ENCODE peak calls at places on chromosomes 1 and 21, in eight cellular contexts. O is activated CD4-positive, alpha-beta T cell treated with anti-CD3 and anti-CD28 coated beads for 48 hours; A is neural progenitor cell; F is activated gamma-delta T cell treated with Interleukin-2 at 50 U/mL for 16 hours; C is kidney tubule cell; Q is breast epithelium; S is coronary artery; B is AG09319. N is an unnamed sample.
A peak's percentile ranks its signal among the peaks of the same experiment; 100 is the strongest.

GRCh38 chr1:14617791-14618190 is 19.3 kb downstream of the KAZN start:
- DNase-seq in O (no peak), A (no peak), F (no peak), C (no peak), Q (no peak), S (no peak), B (no peak), N (no peak)

GRCh38 chr1:15207031-15207828 is 39.8 kb upstream of the FHAD1 start:
- DNase-seq in O (no peak), A (peak; percentile 41), F (no peak), C (no peak), Q (no peak), S (no peak), B (no peak), N (no peak)

GRCh38 chr1:165456114-165456513 is 11.2 kb upstream of the RXRG start:
- DNase-seq in O (no peak), A (no peak), F (no peak), C (no peak), Q (no peak), S (no peak), B (no peak), N (no peak)

GRCh38 chr1:116836099-116836498 is 73.6 kb upstream of the PTGFRN start:
- DNase-seq in O (no peak), A (no peak), F (no peak), C (no peak), Q (no peak), S (no peak), B (no peak), N (no peak)

GRCh38 chr1:32716312-32717126 is 13.9 kb upstream of the SYNC start:
- DNase-seq in O (peak; percentile 79), A (peak; percentile 86), F (no peak), C (peak; percentile 92), Q (peak; percentile 96), S (no peak), B (no peak), N (peak; percentile 13)

GRCh38 chr1:54716299-54717047 is 812 bp downstream of the TTC4 start:
- DNase-seq in O (peak; percentile 30), A (no peak), F (no peak), C (peak; percentile 74), Q (no peak), S (no peak), B (no peak), N (no peak)

GRCh38 chr1:70382682-70383081 is 28.2 kb upstream of the ANKRD13C start:
- DNase-seq in O (no peak), A (no peak), F (no peak), C (peak; percentile 33), Q (no peak), S (no peak), B (no peak), N (no peak)

GRCh38 chr1:23477359-23478144 is 6.4 kb downstream of the ASAP3 start:
- DNase-seq in O (no peak), A (no peak), F (no peak), C (peak; percentile 84), Q (peak; percentile 46), S (no peak), B (no peak), N (no peak)

GRCh38 chr21:29376556-29376955 is 77.8 kb downstream of the BACH1 start:
- DNase-seq in O (peak; percentile 67), A (peak; percentile 70), F (peak; percentile 45), C (peak; percentile 20), Q (no peak), S (no peak), B (no peak), N (peak; percentile 6)

GRCh38 chr1:86779308-86780191 is 75.2 kb downstream of the SH3GLB1 start:
- DNase-seq in O (no peak), A (no peak), F (no peak), C (no peak), Q (no peak), S (no peak), B (peak; percentile 32), N (no peak)

GRCh38 chr21:21688877-21689276 is 690.7 kb downstream of the NCAM2 start:
- DNase-seq in O (no peak), A (peak; percentile 67), F (no peak), C (no peak), Q (no peak), S (no peak), B (no peak), N (no peak)

GRCh38 chr1:155241851-155242264 is 13.4 kb downstream of the ENTREP3 start:
- DNase-seq in O (no peak), A (no peak), F (no peak), C (no peak), Q (no peak), S (no peak), B (no peak), N (no peak)

GRCh38 chr1:25361901-25362300 is 23.8 kb downstream of the TMEM50A start:
- DNase-seq in O (no peak), A (no peak), F (no peak), C (no peak), Q (no peak), S (no peak), B (no peak), N (no peak)

GRCh38 chr1:119646521-119647227 is 1.4 kb downstream of the ZNF697 start:
- DNase-seq in O (no peak), A (peak; percentile 9), F (no peak), C (peak; percentile 90), Q (no peak), S (no peak), B (no peak), N (no peak)

GRCh38 chr1:151990058-151990855 is 3.4 kb downstream of the S100A10 start:
- DNase-seq in O (no peak), A (no peak), F (no peak), C (peak; percentile 35), Q (no peak), S (no peak), B (no peak), N (no peak)

GRCh38 chr1:64320470-64320869 is 117.0 kb downstream of the UBE2U start:
- DNase-seq in O (no peak), A (no peak), F (no peak), C (peak; percentile 24), Q (no peak), S (no peak), B (peak; percentile 2), N (no peak)

GRCh38 chr1:25747046-25747705 is 52.8 kb upstream of the SELENON start:
- DNase-seq in O (no peak), A (no peak), F (no peak), C (no peak), Q (no peak), S (no peak), B (no peak), N (no peak)

GRCh38 chr1:11053758-11054137 is 6.1 kb downstream of the SRM start:
- DNase-seq in O (peak; percentile 42), A (peak; percentile 79), F (no peak), C (no peak), Q (no peak), S (no peak), B (no peak), N (no peak)

GRCh38 chr1:83959824-83960441 is 39.0 kb downstream of the TTLL7 start:
- DNase-seq in O (no peak), A (no peak), F (no peak), C (no peak), Q (no peak), S (no peak), B (no peak), N (no peak)

GRCh38 chr1:199591468-199591867 is 436.0 kb upstream of the NR5A2 start:
- DNase-seq in O (no peak), A (no peak), F (no peak), C (no peak), Q (no peak), S (no peak), B (no peak), N (no peak)

GRCh38 chr1:234655328-234656069 is 45.5 kb upstream of the IRF2BP2 start:
- DNase-seq in O (no peak), A (no peak), F (no peak), C (no peak), Q (no peak), S (no peak), B (no peak), N (no peak)

GRCh38 chr1:44481701-44482100 is 76.6 kb downstream of the RNF220 start:
- DNase-seq in O (no peak), A (peak; percentile 20), F (no peak), C (no peak), Q (no peak), S (no peak), B (no peak), N (no peak)

GRCh38 chr1:213987422-213987875 is 324 bp upstream of the PROX1 start:
- DNase-seq in O (no peak), A (peak; percentile 88), F (no peak), C (no peak), Q (no peak), S (no peak), B (no peak), N (no peak)

GRCh38 chr1:70207492-70207891 is 2.1 kb upstream of the LRRC40 start:
- DNase-seq in O (no peak), A (no peak), F (no peak), C (no peak), Q (no peak), S (no peak), B (no peak), N (no peak)

GRCh38 chr1:144101397-144102050 is 129.7 kb upstream of the FAM72C start:
- DNase-seq in O (peak; percentile 9), A (no peak), F (peak; percentile 29), C (no peak), Q (peak; percentile 18), S (peak; percentile 78), B (no peak), N (no peak)

N was measured in NK-92 treated with Interleukin-12 subunit alpha and Interleukin-12 subunit beta, amount 100 ng/mL, for 24 hours.